ENCODE peak calls at places on chromosome 10, in six cellular contexts. O is ureter; Q is memory B cell; H is ELR; M is HAP-1; A is CD8-positive, alpha-beta T cell. E is an unnamed sample.

GRCh38 chr10:83983578-83984255 is 155.6 kb upstream of the GHITM start:
- DNase-seq in O (peak; percentile 59), Q (no peak), H (peak; percentile 7), M (peak; percentile 61), A (no peak), E (no peak)

GRCh38 chr10:20956843-20957242 is 59.7 kb upstream of the NEBL start:
- DNase-seq in O (no peak), Q (no peak), H (no peak), M (no peak), A (no peak), E (no peak)

GRCh38 chr10:45180946-45181439 is 134.4 kb downstream of the OR13A1 start:
- DNase-seq in O (no peak), Q (no peak), H (no peak), M (no peak), A (no peak), E (peak; percentile 54)

GRCh38 chr10:9342865-9343450 is 1288.5 kb downstream of the GATA3 start:
- DNase-seq in O (no peak), Q (no peak), H (peak; percentile 23), M (peak; percentile 62), A (no peak), E (no peak)

GRCh38 chr10:133068111-133068740 is 19.5 kb upstream of the ADGRA1 start:
- DNase-seq in O (no peak), Q (no peak), H (no peak), M (no peak), A (no peak), E (no peak)

GRCh38 chr10:55001422-55001821 is 200.4 kb upstream of the PCDH15 start:
- DNase-seq in O (no peak), Q (no peak), H (no peak), M (no peak), A (no peak), E (peak; percentile 5)

GRCh38 chr10:128859738-128860386 is 607.2 kb upstream of the MGMT start:
- DNase-seq in O (no peak), Q (no peak), H (peak; percentile 13), M (no peak), A (peak; percentile 18), E (no peak)

GRCh38 chr10:29585488-29585976 is 49.2 kb downstream of the SVIL start:
- DNase-seq in O (no peak), Q (no peak), H (peak; percentile 44), M (no peak), A (no peak), E (no peak)

GRCh38 chr10:86960003-86960862 is 1.8 kb downstream of the SNCG start:
- DNase-seq in O (no peak), Q (no peak), H (peak; percentile 85), M (peak; percentile 51), A (no peak), E (no peak)

GRCh38 chr10:83968052-83968451 is 171.3 kb upstream of the GHITM start:
- DNase-seq in O (no peak), Q (no peak), H (no peak), M (no peak), A (no peak), E (no peak)

GRCh38 chr10:29681700-29682444 is 47.1 kb upstream of the SVIL start:
- DNase-seq in O (no peak), Q (no peak), H (no peak), M (no peak), A (peak; percentile 67), E (peak; percentile 69)

GRCh38 chr10:80078448-80079311 is at the start of gene TMEM254:
- DNase-seq in O (peak; percentile 92), Q (peak; percentile 74), H (peak; percentile 93), M (peak; percentile 75), A (peak; percentile 92), E (peak; percentile 93)

GRCh38 chr10:89242340-89242680 is 9.3 kb downstream of the LIPA start:
- DNase-seq in O (no peak), Q (no peak), H (no peak), M (peak; percentile 56), A (no peak), E (no peak)

GRCh38 chr10:82813856-82814255 is 938.9 kb downstream of the NRG3 start:
- DNase-seq in O (no peak), Q (no peak), H (peak; percentile 68), M (no peak), A (no peak), E (no peak)

GRCh38 chr10:79471776-79472175 is 26.4 kb upstream of the ZCCHC24 start:
- DNase-seq in O (no peak), Q (no peak), H (no peak), M (no peak), A (no peak), E (no peak)

GRCh38 chr10:58704226-58705200 is 191.8 kb downstream of the BICC1 start:
- DNase-seq in O (no peak), Q (no peak), H (peak; percentile 49), M (no peak), A (no peak), E (no peak)

GRCh38 chr10:92082583-92083280 is 159.2 kb downstream of the BTAF1 start:
- DNase-seq in O (no peak), Q (no peak), H (no peak), M (no peak), A (no peak), E (no peak)

GRCh38 chr10:124741922-124742417 is 2.2 kb downstream of the FAM53B start:
- DNase-seq in O (no peak), Q (no peak), H (no peak), M (peak; percentile 6), A (no peak), E (no peak)

GRCh38 chr10:78251041-78251434 is 217.4 kb downstream of the RPS24 start:
- DNase-seq in O (no peak), Q (no peak), H (no peak), M (no peak), A (no peak), E (no peak)

GRCh38 chr10:101843032-101843991 is at the start of gene KCNIP2:
- DNase-seq in O (no peak), Q (peak; percentile 62), H (peak; percentile 20), M (no peak), A (peak; percentile 46), E (no peak)

GRCh38 chr10:33611423-33611822 is 277.0 kb upstream of the NRP1 start:
- DNase-seq in O (no peak), Q (no peak), H (no peak), M (no peak), A (no peak), E (no peak)

GRCh38 chr10:121187375-121187774 is 336.2 kb downstream of the WDR11 start:
- DNase-seq in O (no peak), Q (no peak), H (no peak), M (no peak), A (no peak), E (no peak)

GRCh38 chr10:11672836-11673235 is 61.4 kb upstream of the USP6NL start:
- DNase-seq in O (no peak), Q (no peak), H (no peak), M (no peak), A (no peak), E (no peak)

GRCh38 chr10:82811621-82812020 is 936.6 kb downstream of the NRG3 start:
- DNase-seq in O (no peak), Q (no peak), H (peak; percentile 25), M (no peak), A (no peak), E (no peak)

GRCh38 chr10:28710227-28710889 is 33.0 kb downstream of the BAMBI start:
- DNase-seq in O (no peak), Q (no peak), H (no peak), M (no peak), A (no peak), E (no peak)

GRCh38 chr10:122301055-122301810 is 30.1 kb downstream of the BTBD16 start:
- DNase-seq in O (no peak), Q (no peak), H (peak; percentile 58), M (no peak), A (no peak), E (no peak)

GRCh38 chr10:54866666-54867065 is 65.6 kb upstream of the PCDH15 start:
- DNase-seq in O (no peak), Q (no peak), H (no peak), M (no peak), A (no peak), E (no peak)

GRCh38 chr10:125700355-125700911 is 17.5 kb upstream of the TEX36 start:
- DNase-seq in O (no peak), Q (no peak), H (peak; percentile 38), M (no peak), A (no peak), E (no peak)

GRCh38 chr10:133104076-133104965 is 16.6 kb downstream of the ADGRA1 start:
- DNase-seq in O (no peak), Q (no peak), H (no peak), M (no peak), A (no peak), E (no peak)

GRCh38 chr10:29370612-29371092 is 81.8 kb downstream of the LYZL1 start:
- DNase-seq in O (no peak), Q (no peak), H (peak; percentile 21), M (no peak), A (no peak), E (no peak)

GRCh38 chr10:59323036-59323459 is 39.3 kb downstream of the FAM13C start:
- DNase-seq in O (no peak), Q (no peak), H (no peak), M (no peak), A (no peak), E (no peak)

GRCh38 chr10:76308946-76309529 is 877.6 kb downstream of the LRMDA start:
- DNase-seq in O (no peak), Q (no peak), H (no peak), M (no peak), A (no peak), E (no peak)

GRCh38 chr10:133366751-133367150 is 6.4 kb downstream of the ECHS1 start:
- DNase-seq in O (no peak), Q (no peak), H (no peak), M (no peak), A (no peak), E (no peak)